ENCODE peak calls at places on chromosome 2, in nine cellular contexts. One of them, this sample, is unnamed.

GRCh38 chr2:96212336-96212735 is 3.7 kb upstream of the STARD7 start:
- DNase-seq in stimulated activated CD8-positive, alpha-beta memory T cell treated with anti-CD3 and anti-CD28 coated beads, Interleukin-2, amount 100 ng/mL, for 48 hours: no peak
- DNase-seq in GM19239: no peak
- DNase-seq in AG08395: no peak
- DNase-seq in dermis microvascular lymphatic vessel endothelial cell: no peak
- DNase-seq in NCI-H69: no peak
- DNase-seq in H9: no peak
- DNase-seq in epithelial cell of esophagus: no peak
- DNase-seq in nephron progenitor cell: no peak
- DNase-seq in this sample: no peak

GRCh38 chr2:241892299-241893137 is 23.0 kb downstream of the RTP5 start:
- DNase-seq in stimulated activated CD8-positive, alpha-beta memory T cell treated with anti-CD3 and anti-CD28 coated beads, Interleukin-2, amount 100 ng/mL, for 48 hours: no peak
- DNase-seq in GM19239: no peak
- DNase-seq in AG08395: no peak
- DNase-seq in dermis microvascular lymphatic vessel endothelial cell: no peak
- DNase-seq in NCI-H69: no peak
- DNase-seq in H9: no peak
- DNase-seq in epithelial cell of esophagus: no peak
- DNase-seq in nephron progenitor cell: no peak
- DNase-seq in this sample: no peak

GRCh38 chr2:219644801-219645480 is 17.5 kb downstream of the SLC4A3 start:
- DNase-seq in stimulated activated CD8-positive, alpha-beta memory T cell treated with anti-CD3 and anti-CD28 coated beads, Interleukin-2, amount 100 ng/mL, for 48 hours: no peak
- DNase-seq in GM19239: no peak
- DNase-seq in AG08395: no peak
- DNase-seq in dermis microvascular lymphatic vessel endothelial cell: no peak
- DNase-seq in NCI-H69: no peak
- DNase-seq in H9: peak
- DNase-seq in epithelial cell of esophagus: no peak
- DNase-seq in nephron progenitor cell: no peak
- DNase-seq in this sample: no peak

GRCh38 chr2:29662841-29663240 is 258.5 kb downstream of the ALK start:
- DNase-seq in stimulated activated CD8-positive, alpha-beta memory T cell treated with anti-CD3 and anti-CD28 coated beads, Interleukin-2, amount 100 ng/mL, for 48 hours: no peak
- DNase-seq in GM19239: no peak
- DNase-seq in AG08395: no peak
- DNase-seq in dermis microvascular lymphatic vessel endothelial cell: no peak
- DNase-seq in NCI-H69: no peak
- DNase-seq in H9: no peak
- DNase-seq in epithelial cell of esophagus: peak
- DNase-seq in nephron progenitor cell: no peak
- DNase-seq in this sample: no peak

GRCh38 chr2:17959833-17960232 is 81.4 kb downstream of the KCNS3 start:
- DNase-seq in stimulated activated CD8-positive, alpha-beta memory T cell treated with anti-CD3 and anti-CD28 coated beads, Interleukin-2, amount 100 ng/mL, for 48 hours: no peak
- DNase-seq in GM19239: no peak
- DNase-seq in AG08395: no peak
- DNase-seq in dermis microvascular lymphatic vessel endothelial cell: no peak
- DNase-seq in NCI-H69: no peak
- DNase-seq in H9: no peak
- DNase-seq in epithelial cell of esophagus: no peak
- DNase-seq in nephron progenitor cell: no peak
- DNase-seq in this sample: no peak

GRCh38 chr2:182559623-182560022 is 132.8 kb upstream of the PDE1A start:
- DNase-seq in stimulated activated CD8-positive, alpha-beta memory T cell treated with anti-CD3 and anti-CD28 coated beads, Interleukin-2, amount 100 ng/mL, for 48 hours: no peak
- DNase-seq in GM19239: no peak
- DNase-seq in AG08395: no peak
- DNase-seq in dermis microvascular lymphatic vessel endothelial cell: no peak
- DNase-seq in NCI-H69: no peak
- DNase-seq in H9: no peak
- DNase-seq in epithelial cell of esophagus: peak
- DNase-seq in nephron progenitor cell: no peak
- DNase-seq in this sample: no peak

GRCh38 chr2:168208652-168209051 is 38.7 kb downstream of the STK39 start:
- DNase-seq in stimulated activated CD8-positive, alpha-beta memory T cell treated with anti-CD3 and anti-CD28 coated beads, Interleukin-2, amount 100 ng/mL, for 48 hours: no peak
- DNase-seq in GM19239: no peak
- DNase-seq in AG08395: no peak
- DNase-seq in dermis microvascular lymphatic vessel endothelial cell: no peak
- DNase-seq in NCI-H69: no peak
- DNase-seq in H9: no peak
- DNase-seq in epithelial cell of esophagus: peak
- DNase-seq in nephron progenitor cell: no peak
- DNase-seq in this sample: no peak

GRCh38 chr2:173568054-173568453 is 213.4 kb downstream of the CDCA7 start:
- DNase-seq in stimulated activated CD8-positive, alpha-beta memory T cell treated with anti-CD3 and anti-CD28 coated beads, Interleukin-2, amount 100 ng/mL, for 48 hours: no peak
- DNase-seq in GM19239: no peak
- DNase-seq in AG08395: no peak
- DNase-seq in dermis microvascular lymphatic vessel endothelial cell: peak
- DNase-seq in NCI-H69: peak
- DNase-seq in H9: peak
- DNase-seq in epithelial cell of esophagus: peak
- DNase-seq in nephron progenitor cell: peak
- DNase-seq in this sample: peak

GRCh38 chr2:14903709-14904374 is 271.3 kb downstream of the LRATD1 start:
- DNase-seq in stimulated activated CD8-positive, alpha-beta memory T cell treated with anti-CD3 and anti-CD28 coated beads, Interleukin-2, amount 100 ng/mL, for 48 hours: peak
- DNase-seq in GM19239: peak
- DNase-seq in AG08395: no peak
- DNase-seq in dermis microvascular lymphatic vessel endothelial cell: peak
- DNase-seq in NCI-H69: peak
- DNase-seq in H9: peak
- DNase-seq in epithelial cell of esophagus: peak
- DNase-seq in nephron progenitor cell: peak
- DNase-seq in this sample: peak

GRCh38 chr2:46812381-46813024 is 103.1 kb downstream of the MCFD2 start:
- DNase-seq in stimulated activated CD8-positive, alpha-beta memory T cell treated with anti-CD3 and anti-CD28 coated beads, Interleukin-2, amount 100 ng/mL, for 48 hours: no peak
- DNase-seq in GM19239: no peak
- DNase-seq in AG08395: peak
- DNase-seq in dermis microvascular lymphatic vessel endothelial cell: no peak
- DNase-seq in NCI-H69: peak
- DNase-seq in H9: no peak
- DNase-seq in epithelial cell of esophagus: peak
- DNase-seq in nephron progenitor cell: no peak
- DNase-seq in this sample: no peak

GRCh38 chr2:163652741-163653140 is 83.1 kb downstream of the FIGN start:
- DNase-seq in stimulated activated CD8-positive, alpha-beta memory T cell treated with anti-CD3 and anti-CD28 coated beads, Interleukin-2, amount 100 ng/mL, for 48 hours: no peak
- DNase-seq in GM19239: no peak
- DNase-seq in AG08395: peak
- DNase-seq in dermis microvascular lymphatic vessel endothelial cell: peak
- DNase-seq in NCI-H69: peak
- DNase-seq in H9: no peak
- DNase-seq in epithelial cell of esophagus: no peak
- DNase-seq in nephron progenitor cell: no peak
- DNase-seq in this sample: peak

GRCh38 chr2:41720298-41720697 is 327.5 kb upstream of the PKDCC start:
- DNase-seq in stimulated activated CD8-positive, alpha-beta memory T cell treated with anti-CD3 and anti-CD28 coated beads, Interleukin-2, amount 100 ng/mL, for 48 hours: no peak
- DNase-seq in GM19239: no peak
- DNase-seq in AG08395: no peak
- DNase-seq in dermis microvascular lymphatic vessel endothelial cell: no peak
- DNase-seq in NCI-H69: no peak
- DNase-seq in H9: no peak
- DNase-seq in epithelial cell of esophagus: no peak
- DNase-seq in nephron progenitor cell: no peak
- DNase-seq in this sample: no peak

GRCh38 chr2:113080134-113080533 is 12.4 kb downstream of the IL1F10 start:
- DNase-seq in stimulated activated CD8-positive, alpha-beta memory T cell treated with anti-CD3 and anti-CD28 coated beads, Interleukin-2, amount 100 ng/mL, for 48 hours: peak
- DNase-seq in GM19239: peak
- DNase-seq in AG08395: peak
- DNase-seq in dermis microvascular lymphatic vessel endothelial cell: peak
- DNase-seq in NCI-H69: peak
- DNase-seq in H9: peak
- DNase-seq in epithelial cell of esophagus: peak
- DNase-seq in nephron progenitor cell: peak
- DNase-seq in this sample: peak

GRCh38 chr2:214801068-214801467 is 8.4 kb downstream of the BARD1 start:
- DNase-seq in stimulated activated CD8-positive, alpha-beta memory T cell treated with anti-CD3 and anti-CD28 coated beads, Interleukin-2, amount 100 ng/mL, for 48 hours: no peak
- DNase-seq in GM19239: no peak
- DNase-seq in AG08395: no peak
- DNase-seq in dermis microvascular lymphatic vessel endothelial cell: no peak
- DNase-seq in NCI-H69: no peak
- DNase-seq in H9: no peak
- DNase-seq in epithelial cell of esophagus: peak
- DNase-seq in nephron progenitor cell: no peak
- DNase-seq in this sample: peak

GRCh38 chr2:178219247-178219646 is 24.9 kb downstream of the OSBPL6 start:
- DNase-seq in stimulated activated CD8-positive, alpha-beta memory T cell treated with anti-CD3 and anti-CD28 coated beads, Interleukin-2, amount 100 ng/mL, for 48 hours: no peak
- DNase-seq in GM19239: no peak
- DNase-seq in AG08395: no peak
- DNase-seq in dermis microvascular lymphatic vessel endothelial cell: no peak
- DNase-seq in NCI-H69: no peak
- DNase-seq in H9: peak
- DNase-seq in epithelial cell of esophagus: no peak
- DNase-seq in nephron progenitor cell: no peak
- DNase-seq in this sample: no peak

GRCh38 chr2:19785432-19785831 is 116.4 kb downstream of the TTC32 start:
- DNase-seq in stimulated activated CD8-positive, alpha-beta memory T cell treated with anti-CD3 and anti-CD28 coated beads, Interleukin-2, amount 100 ng/mL, for 48 hours: no peak
- DNase-seq in GM19239: no peak
- DNase-seq in AG08395: no peak
- DNase-seq in dermis microvascular lymphatic vessel endothelial cell: no peak
- DNase-seq in NCI-H69: no peak
- DNase-seq in H9: no peak
- DNase-seq in epithelial cell of esophagus: peak
- DNase-seq in nephron progenitor cell: no peak
- DNase-seq in this sample: no peak

GRCh38 chr2:217469203-217469810 is 533.5 kb downstream of the TNS1 start:
- DNase-seq in stimulated activated CD8-positive, alpha-beta memory T cell treated with anti-CD3 and anti-CD28 coated beads, Interleukin-2, amount 100 ng/mL, for 48 hours: no peak
- DNase-seq in GM19239: no peak
- DNase-seq in AG08395: no peak
- DNase-seq in dermis microvascular lymphatic vessel endothelial cell: no peak
- DNase-seq in NCI-H69: no peak
- DNase-seq in H9: no peak
- DNase-seq in epithelial cell of esophagus: no peak
- DNase-seq in nephron progenitor cell: no peak
- DNase-seq in this sample: no peak

GRCh38 chr2:149994057-149994728 is 406.6 kb upstream of the MMADHC start:
- DNase-seq in stimulated activated CD8-positive, alpha-beta memory T cell treated with anti-CD3 and anti-CD28 coated beads, Interleukin-2, amount 100 ng/mL, for 48 hours: no peak
- DNase-seq in GM19239: no peak
- DNase-seq in AG08395: peak
- DNase-seq in dermis microvascular lymphatic vessel endothelial cell: no peak
- DNase-seq in NCI-H69: peak
- DNase-seq in H9: no peak
- DNase-seq in epithelial cell of esophagus: peak
- DNase-seq in nephron progenitor cell: no peak
- DNase-seq in this sample: no peak

GRCh38 chr2:102159295-102159694 is 16.7 kb downstream of the IL1R1 start:
- DNase-seq in stimulated activated CD8-positive, alpha-beta memory T cell treated with anti-CD3 and anti-CD28 coated beads, Interleukin-2, amount 100 ng/mL, for 48 hours: no peak
- DNase-seq in GM19239: no peak
- DNase-seq in AG08395: peak
- DNase-seq in dermis microvascular lymphatic vessel endothelial cell: no peak
- DNase-seq in NCI-H69: no peak
- DNase-seq in H9: no peak
- DNase-seq in epithelial cell of esophagus: peak
- DNase-seq in nephron progenitor cell: no peak
- DNase-seq in this sample: no peak

GRCh38 chr2:27802547-27802946 is 31.0 kb downstream of the MRPL33 start:
- DNase-seq in stimulated activated CD8-positive, alpha-beta memory T cell treated with anti-CD3 and anti-CD28 coated beads, Interleukin-2, amount 100 ng/mL, for 48 hours: no peak
- DNase-seq in GM19239: no peak
- DNase-seq in AG08395: no peak
- DNase-seq in dermis microvascular lymphatic vessel endothelial cell: no peak
- DNase-seq in NCI-H69: no peak
- DNase-seq in H9: no peak
- DNase-seq in epithelial cell of esophagus: no peak
- DNase-seq in nephron progenitor cell: no peak
- DNase-seq in this sample: no peak

GRCh38 chr2:113996826-113997599 is 107.1 kb downstream of the ACTR3 start:
- DNase-seq in stimulated activated CD8-positive, alpha-beta memory T cell treated with anti-CD3 and anti-CD28 coated beads, Interleukin-2, amount 100 ng/mL, for 48 hours: no peak
- DNase-seq in GM19239: no peak
- DNase-seq in AG08395: no peak
- DNase-seq in dermis microvascular lymphatic vessel endothelial cell: no peak
- DNase-seq in NCI-H69: no peak
- DNase-seq in H9: no peak
- DNase-seq in epithelial cell of esophagus: no peak
- DNase-seq in nephron progenitor cell: no peak
- DNase-seq in this sample: no peak

GRCh38 chr2:151999058-151999457 is 99.8 kb downstream of the CACNB4 start:
- DNase-seq in stimulated activated CD8-positive, alpha-beta memory T cell treated with anti-CD3 and anti-CD28 coated beads, Interleukin-2, amount 100 ng/mL, for 48 hours: peak
- DNase-seq in GM19239: peak
- DNase-seq in AG08395: peak
- DNase-seq in dermis microvascular lymphatic vessel endothelial cell: peak
- DNase-seq in NCI-H69: peak
- DNase-seq in H9: peak
- DNase-seq in epithelial cell of esophagus: peak
- DNase-seq in nephron progenitor cell: peak
- DNase-seq in this sample: peak

GRCh38 chr2:11901351-11902069 is 155.1 kb downstream of the LPIN1 start:
- DNase-seq in stimulated activated CD8-positive, alpha-beta memory T cell treated with anti-CD3 and anti-CD28 coated beads, Interleukin-2, amount 100 ng/mL, for 48 hours: no peak
- DNase-seq in GM19239: no peak
- DNase-seq in AG08395: no peak
- DNase-seq in dermis microvascular lymphatic vessel endothelial cell: no peak
- DNase-seq in NCI-H69: no peak
- DNase-seq in H9: peak
- DNase-seq in epithelial cell of esophagus: no peak
- DNase-seq in nephron progenitor cell: peak
- DNase-seq in this sample: no peak

GRCh38 chr2:132857334-132857733 is 187.3 kb upstream of the LYPD1 start:
- DNase-seq in stimulated activated CD8-positive, alpha-beta memory T cell treated with anti-CD3 and anti-CD28 coated beads, Interleukin-2, amount 100 ng/mL, for 48 hours: no peak
- DNase-seq in GM19239: no peak
- DNase-seq in AG08395: no peak
- DNase-seq in dermis microvascular lymphatic vessel endothelial cell: no peak
- DNase-seq in NCI-H69: no peak
- DNase-seq in H9: no peak
- DNase-seq in epithelial cell of esophagus: no peak
- DNase-seq in nephron progenitor cell: no peak
- DNase-seq in this sample: no peak

GRCh38 chr2:165952600-165953210 is 871 bp downstream of the TTC21B start:
- DNase-seq in stimulated activated CD8-positive, alpha-beta memory T cell treated with anti-CD3 and anti-CD28 coated beads, Interleukin-2, amount 100 ng/mL, for 48 hours: no peak
- DNase-seq in GM19239: no peak
- DNase-seq in AG08395: no peak
- DNase-seq in dermis microvascular lymphatic vessel endothelial cell: peak
- DNase-seq in NCI-H69: peak
- DNase-seq in H9: no peak
- DNase-seq in epithelial cell of esophagus: peak
- DNase-seq in nephron progenitor cell: no peak
- DNase-seq in this sample: peak

GRCh38 chr2:24435391-24436316 is 55.4 kb upstream of the NCOA1 start:
- DNase-seq in stimulated activated CD8-positive, alpha-beta memory T cell treated with anti-CD3 and anti-CD28 coated beads, Interleukin-2, amount 100 ng/mL, for 48 hours: no peak
- DNase-seq in GM19239: no peak
- DNase-seq in AG08395: peak
- DNase-seq in dermis microvascular lymphatic vessel endothelial cell: peak
- DNase-seq in NCI-H69: peak
- DNase-seq in H9: no peak
- DNase-seq in epithelial cell of esophagus: no peak
- DNase-seq in nephron progenitor cell: no peak
- DNase-seq in this sample: peak

GRCh38 chr2:240812721-240813120 is 7.3 kb downstream of the KIF1A start:
- DNase-seq in stimulated activated CD8-positive, alpha-beta memory T cell treated with anti-CD3 and anti-CD28 coated beads, Interleukin-2, amount 100 ng/mL, for 48 hours: no peak
- DNase-seq in GM19239: no peak
- DNase-seq in AG08395: no peak
- DNase-seq in dermis microvascular lymphatic vessel endothelial cell: no peak
- DNase-seq in NCI-H69: no peak
- DNase-seq in H9: peak
- DNase-seq in epithelial cell of esophagus: no peak
- DNase-seq in nephron progenitor cell: no peak
- DNase-seq in this sample: no peak

GRCh38 chr2:94870392-94871225 is 621 bp upstream of the TEKT4 start:
- DNase-seq in stimulated activated CD8-positive, alpha-beta memory T cell treated with anti-CD3 and anti-CD28 coated beads, Interleukin-2, amount 100 ng/mL, for 48 hours: no peak
- DNase-seq in GM19239: no peak
- DNase-seq in AG08395: no peak
- DNase-seq in dermis microvascular lymphatic vessel endothelial cell: peak
- DNase-seq in NCI-H69: peak
- DNase-seq in H9: peak
- DNase-seq in epithelial cell of esophagus: no peak
- DNase-seq in nephron progenitor cell: peak
- DNase-seq in this sample: peak

GRCh38 chr2:23425886-23426283 is 40.9 kb downstream of the KLHL29 start:
- DNase-seq in stimulated activated CD8-positive, alpha-beta memory T cell treated with anti-CD3 and anti-CD28 coated beads, Interleukin-2, amount 100 ng/mL, for 48 hours: no peak
- DNase-seq in GM19239: no peak
- DNase-seq in AG08395: no peak
- DNase-seq in dermis microvascular lymphatic vessel endothelial cell: no peak
- DNase-seq in NCI-H69: no peak
- DNase-seq in H9: peak
- DNase-seq in epithelial cell of esophagus: peak
- DNase-seq in nephron progenitor cell: no peak
- DNase-seq in this sample: no peak

GRCh38 chr2:219612605-219613286 is 14.7 kb upstream of the SLC4A3 start:
- DNase-seq in stimulated activated CD8-positive, alpha-beta memory T cell treated with anti-CD3 and anti-CD28 coated beads, Interleukin-2, amount 100 ng/mL, for 48 hours: no peak
- DNase-seq in GM19239: no peak
- DNase-seq in AG08395: no peak
- DNase-seq in dermis microvascular lymphatic vessel endothelial cell: no peak
- DNase-seq in NCI-H69: no peak
- DNase-seq in H9: no peak
- DNase-seq in epithelial cell of esophagus: no peak
- DNase-seq in nephron progenitor cell: no peak
- DNase-seq in this sample: no peak

GRCh38 chr2:106167067-106167466 is 27.0 kb downstream of the UXS1 start:
- DNase-seq in stimulated activated CD8-positive, alpha-beta memory T cell treated with anti-CD3 and anti-CD28 coated beads, Interleukin-2, amount 100 ng/mL, for 48 hours: no peak
- DNase-seq in GM19239: no peak
- DNase-seq in AG08395: no peak
- DNase-seq in dermis microvascular lymphatic vessel endothelial cell: no peak
- DNase-seq in NCI-H69: no peak
- DNase-seq in H9: no peak
- DNase-seq in epithelial cell of esophagus: no peak
- DNase-seq in nephron progenitor cell: no peak
- DNase-seq in this sample: no peak

This sample was measured in dermis blood vessel endothelial cell.